ENCODE peak calls at places on chromosome 10, in seven cellular contexts. T, Y, C, O, N, E and P are unnamed samples.
A peak's percentile ranks its signal among the peaks of the same experiment; 100 is the strongest.

GRCh38 chr10:23656735-23657134 is 217.9 kb downstream of the OTUD1 start:
- DNase-seq in T (no peak), Y (no peak), N (no peak), E (peak; percentile 38), C (no peak), O (no peak), P (peak; percentile 29)

GRCh38 chr10:71059059-71059818 is 153.1 kb upstream of the UNC5B start:
- DNase-seq in E (no peak), C (no peak), N (peak; percentile 32), Y (no peak), T (peak; percentile 70), O (no peak), P (no peak)

GRCh38 chr10:89207801-89208551 is 859 bp upstream of the CH25H start:
- DNase-seq in T (no peak), N (peak; percentile 59), C (peak; percentile 41), O (no peak), Y (no peak), E (no peak), P (peak; percentile 8)

GRCh38 chr10:7984896-7985295 is 69.6 kb upstream of the GATA3 start:
- DNase-seq in T (no peak), E (no peak), O (no peak), N (no peak), C (no peak), Y (no peak), P (no peak)

GRCh38 chr10:7409045-7409731 is 1.6 kb downstream of the SFMBT2 start:
- DNase-seq in T (no peak), Y (no peak), N (peak; percentile 25), E (peak; percentile 8), O (peak; percentile 71), C (no peak), P (no peak)

GRCh38 chr10:48253970-48254657 is 20.4 kb downstream of the FRMPD2 start:
- DNase-seq in T (no peak), C (no peak), O (no peak), E (peak; percentile 73), Y (peak; percentile 89), N (no peak), P (peak; percentile 93)

GRCh38 chr10:28840954-28841353 is 163.6 kb downstream of the BAMBI start:
- DNase-seq in E (no peak), N (no peak), O (no peak), T (no peak), Y (peak; percentile 39), C (no peak), P (no peak)

GRCh38 chr10:38157270-38157685 is 63.1 kb downstream of the ZNF37A start:
- DNase-seq in E (no peak), T (no peak), Y (no peak), N (no peak), C (no peak), O (no peak), P (no peak)

GRCh38 chr10:75395955-75396860 is 5.4 kb downstream of the ZNF503 start:
- DNase-seq in C (no peak), O (no peak), Y (no peak), T (no peak), E (peak; percentile 69), N (peak; percentile 39), P (peak; percentile 49)

GRCh38 chr10:97291357-97292096 is 910 bp downstream of the ARHGAP19 start:
- DNase-seq in O (peak; percentile 9), T (no peak), Y (no peak), E (no peak), C (no peak), N (no peak), P (no peak)

GRCh38 chr10:21281765-21282484 is 243.6 kb downstream of the SKIDA1 start:
- DNase-seq in N (no peak), T (no peak), E (no peak), C (no peak), O (no peak), Y (no peak), P (no peak)

GRCh38 chr10:93815304-93816091 is 57.8 kb downstream of the LGI1 start:
- DNase-seq in C (no peak), T (no peak), O (peak; percentile 2), N (no peak), E (peak; percentile 12), Y (no peak), P (no peak)

GRCh38 chr10:29712108-29712507 is 77.3 kb upstream of the SVIL start:
- DNase-seq in Y (no peak), T (no peak), N (no peak), O (peak; percentile 7), C (no peak), E (peak; percentile 49), P (no peak)

GRCh38 chr10:8502611-8503010 is 448.1 kb downstream of the GATA3 start:
- DNase-seq in O (no peak), C (no peak), T (no peak), Y (no peak), N (no peak), E (no peak), P (no peak)

GRCh38 chr10:35070521-35070920 is 19.6 kb downstream of the CUL2 start:
- DNase-seq in T (no peak), C (no peak), Y (no peak), E (no peak), N (no peak), O (no peak), P (no peak)

GRCh38 chr10:11793762-11794479 is 29.2 kb upstream of the PROSER2 start:
- DNase-seq in T (no peak), C (no peak), E (peak; percentile 89), O (no peak), N (no peak), Y (peak; percentile 72), P (peak; percentile 92)

GRCh38 chr10:97279121-97279815 is 13.2 kb downstream of the ARHGAP19 start:
- DNase-seq in N (no peak), Y (peak; percentile 11), O (peak; percentile 38), T (no peak), C (no peak), E (peak; percentile 6), P (peak; percentile 90)

GRCh38 chr10:78559514-78560392 is 509.0 kb upstream of the ZMIZ1 start:
- DNase-seq in C (no peak), O (no peak), E (no peak), N (no peak), Y (no peak), T (no peak), P (no peak)

GRCh38 chr10:51000164-51000563 is 74.1 kb upstream of the PRKG1 start:
- DNase-seq in E (peak; percentile 42), O (no peak), Y (peak; percentile 32), C (no peak), T (no peak), N (no peak), P (peak; percentile 53)

GRCh38 chr10:92573091-92573797 is 649 bp downstream of the IDE start:
- DNase-seq in Y (peak; percentile 26), E (peak; percentile 42), O (peak; percentile 31), N (peak; percentile 39), T (no peak), C (no peak), P (peak; percentile 51)
- TF ChIP-seq CTCF in Y (no peak), E (no peak), O (no peak), N (peak; percentile 11), T (peak; percentile 15), C (no peak), P (no peak)

DNA sequence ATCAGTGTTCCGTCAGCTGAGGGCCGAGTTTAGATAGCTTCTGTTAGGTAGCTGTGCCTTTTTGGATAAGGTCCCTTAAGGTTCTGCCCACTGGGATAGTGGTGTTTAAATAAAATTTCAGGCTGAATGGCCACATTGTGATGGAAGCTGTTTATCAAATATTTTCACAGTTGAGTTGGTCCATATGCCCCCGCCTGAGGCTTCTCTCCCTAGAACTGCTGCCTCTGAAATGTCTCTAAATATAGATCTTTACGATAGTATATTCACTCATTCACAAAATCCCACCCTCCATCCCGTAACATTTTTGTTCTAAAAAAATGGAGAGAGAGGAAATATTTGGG is 105.6 kb upstream of the BTBD16 start:
- DNase-seq in C (no peak), O (no peak), E (no peak), T (no peak), Y (no peak), N (no peak), P (no peak)
- H3K4me3 ChIP-seq in C (peak overlapping the region; percentile 70), O (no peak overlapping the region), E (no peak overlapping the region), T (no peak overlapping the region), Y (no peak overlapping the region), N (no peak overlapping the region), P (no peak overlapping the region)

DNA sequence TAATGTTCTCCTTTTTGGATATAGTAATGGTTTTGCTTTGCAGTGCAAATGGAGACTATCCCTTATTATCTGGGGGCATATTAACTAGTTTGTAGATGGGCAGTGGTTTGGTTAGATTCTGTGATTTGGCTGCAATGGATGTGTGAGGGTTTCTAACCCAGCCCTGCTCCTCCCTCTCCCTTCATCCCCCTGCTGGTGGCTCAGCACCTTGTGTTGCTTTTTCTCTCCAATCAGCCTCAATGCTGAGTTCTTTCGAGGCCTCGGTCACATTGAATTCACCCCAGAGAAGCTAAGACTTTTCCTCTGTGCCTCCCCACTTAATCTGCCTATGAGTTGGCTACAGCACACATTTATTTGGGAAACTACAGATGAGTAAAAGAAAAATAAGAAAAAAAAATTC is 120.0 kb downstream of the MALRD1 start:
- DNase-seq in O (no peak), T (no peak), Y (no peak), C (no peak), N (no peak), E (no peak), P (no peak)
- TF ChIP-seq CTCF in O (no peak), T (no peak), Y (no peak), C (no peak), N (no peak), E (peak; percentile 42), P (peak; percentile 5)

DNA sequence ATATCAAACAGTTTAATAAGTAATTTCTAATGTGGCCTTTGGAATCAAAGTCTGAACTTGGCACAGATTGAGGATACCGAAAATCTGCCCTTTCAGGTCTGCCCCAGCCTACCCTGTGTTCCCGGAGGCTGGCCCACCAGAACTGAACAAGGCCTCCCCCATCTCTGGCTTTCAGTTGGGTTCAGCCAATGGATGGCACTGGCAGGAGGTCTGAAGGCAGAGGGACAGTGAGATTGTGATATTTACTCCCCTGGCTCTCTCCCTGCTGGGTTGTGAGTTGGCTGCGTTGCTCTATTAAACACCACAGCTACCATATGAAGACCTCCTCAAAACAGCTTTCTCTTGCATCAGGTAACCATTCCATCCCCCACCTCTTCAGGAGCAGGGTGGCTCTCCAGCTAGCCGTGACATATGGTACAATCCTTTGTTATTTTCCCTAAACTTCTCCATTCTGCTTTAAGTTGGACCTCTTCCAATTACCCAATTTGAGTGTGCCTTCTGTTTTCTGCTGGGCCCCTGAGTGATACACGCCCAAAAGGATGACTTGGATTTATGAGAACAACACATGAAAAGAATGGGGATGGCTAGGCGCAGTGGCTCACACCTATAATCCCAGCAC is 28.1 kb downstream of the DNMBP start:
- DNase-seq in N (no peak), Y (no peak), C (no peak), T (no peak), E (no peak), O (no peak), P (no peak)
- H3K4me3 ChIP-seq in N (no peak overlapping the region), Y (no peak overlapping the region), C (no peak overlapping the region), T (no peak overlapping the region), E (no peak overlapping the region), O (no peak overlapping the region), P (no peak overlapping the region)

GRCh38 chr10:80408198-80409085 is at the start of gene PRXL2A:
- DNase-seq in C (peak; percentile 89), T (peak; percentile 63), N (peak; percentile 82), E (no peak), O (peak; percentile 40), Y (peak; percentile 16), P (peak; percentile 52)
- TF ChIP-seq CTCF in C (peak; percentile 19), T (no peak), N (no peak), E (no peak), O (no peak), Y (no peak), P (no peak)